ENCODE peak calls at places on chromosomes 6 and 20, in six cellular contexts. H is NCI-H345, L is ureter, B is Daoy, D is hippocampal formation, J is LHCN-M2. G is an unnamed sample.

GRCh38 chr6:128365520-128366160 is 154.8 kb downstream of the PTPRK start:
- DNase-seq in H (no peak), L (no peak), B (no peak), D (no peak), J (no peak), G (no peak)

GRCh38 chr6:137191670-137192069 is 18.2 kb upstream of the IL22RA2 start:
- DNase-seq in H (no peak), L (no peak), B (no peak), D (no peak), J (peak), G (no peak)

GRCh38 chr6:167569041-167569805 is 244.3 kb downstream of the TTLL2 start:
- DNase-seq in H (no peak), L (peak), B (no peak), D (no peak), J (no peak), G (no peak)

GRCh38 chr6:33061987-33062386 is 11.5 kb downstream of the HLA-DPA1 start:
- DNase-seq in H (no peak), L (no peak), B (peak), D (no peak), J (no peak), G (no peak)

GRCh38 chr6:82348130-82348529 is 15.5 kb upstream of the TPBG start:
- DNase-seq in H (no peak), L (no peak), B (peak), D (no peak), J (peak), G (no peak)

GRCh38 chr6:133502451-133503259 is 261.5 kb downstream of the EYA4 start:
- DNase-seq in H (no peak), L (no peak), B (peak), D (no peak), J (peak), G (peak)

GRCh38 chr6:167441653-167442644 is 117.1 kb downstream of the TTLL2 start:
- DNase-seq in H (peak), L (no peak), B (peak), D (no peak), J (no peak), G (no peak)

GRCh38 chr6:38141045-38141444 is 321.5 kb downstream of the ZFAND3 start:
- DNase-seq in H (no peak), L (no peak), B (no peak), D (no peak), J (no peak), G (no peak)

GRCh38 chr6:166025149-166025898 is 142.3 kb downstream of the TBXT start:
- DNase-seq in H (no peak), L (no peak), B (peak), D (no peak), J (peak), G (no peak)

GRCh38 chr6:16964553-16965499 is 137.0 kb upstream of the STMND1 start:
- DNase-seq in H (peak), L (peak), B (peak), D (peak), J (peak), G (peak)

GRCh38 chr6:118663993-118664985 is 12.9 kb upstream of the CEP85L start:
- DNase-seq in H (peak), L (no peak), B (peak), D (no peak), J (peak), G (no peak)

GRCh38 chr6:107237992-107238660 is 122.8 kb upstream of the BEND3 start:
- DNase-seq in H (no peak), L (no peak), B (peak), D (no peak), J (peak), G (no peak)

GRCh38 chr20:46752639-46753235 is 43.3 kb downstream of the SLC2A10 start:
- DNase-seq in H (peak), L (peak), B (peak), D (peak), J (peak), G (no peak)

GRCh38 chr20:53706511-53707031 is 112.9 kb upstream of the ZNF217 start:
- DNase-seq in H (no peak), L (no peak), B (peak), D (no peak), J (peak), G (no peak)

GRCh38 chr6:68468244-68468884 is 166.7 kb upstream of the ADGRB3 start:
- DNase-seq in H (no peak), L (no peak), B (no peak), D (no peak), J (no peak), G (no peak)

GRCh38 chr6:12356431-12356830 is 66.3 kb downstream of the EDN1 start:
- DNase-seq in H (no peak), L (no peak), B (no peak), D (no peak), J (no peak), G (no peak)

GRCh38 chr20:18504479-18505060 is 3.2 kb upstream of the SEC23B start:
- DNase-seq in H (no peak), L (peak), B (no peak), D (no peak), J (no peak), G (no peak)

GRCh38 chr6:41568585-41569384 is 22.6 kb downstream of the FOXP4 start:
- DNase-seq in H (peak), L (no peak), B (no peak), D (no peak), J (no peak), G (no peak)

GRCh38 chr6:135322427-135323201 is 141.5 kb downstream of the MYB start:
- DNase-seq in H (no peak), L (no peak), B (no peak), D (no peak), J (no peak), G (no peak)

GRCh38 chr6:36120979-36121706 is 9.2 kb upstream of the MAPK13 start:
- DNase-seq in H (no peak), L (peak), B (peak), D (no peak), J (no peak), G (peak)

GRCh38 chr20:48606841-48607543 is 220.8 kb downstream of the PREX1 start:
- DNase-seq in H (no peak), L (peak), B (no peak), D (no peak), J (no peak), G (no peak)

GRCh38 chr6:93305088-93305487 is 114.3 kb downstream of the EPHA7 start:
- DNase-seq in H (no peak), L (no peak), B (no peak), D (no peak), J (no peak), G (no peak)

GRCh38 chr6:165092881-165093595 is 216.4 kb downstream of the C6orf118 start:
- DNase-seq in H (no peak), L (no peak), B (no peak), D (no peak), J (peak), G (no peak)

GRCh38 chr6:159440907-159441703 is 251.9 kb downstream of the SOD2 start:
- DNase-seq in H (no peak), L (no peak), B (peak), D (no peak), J (no peak), G (no peak)

GRCh38 chr20:34705383-34706021 is 1.4 kb downstream of the TP53INP2 start:
- DNase-seq in H (peak), L (no peak), B (peak), D (no peak), J (peak), G (no peak)

GRCh38 chr20:58523916-58524315 is 8.7 kb upstream of the APCDD1L start:
- DNase-seq in H (no peak), L (no peak), B (no peak), D (no peak), J (peak), G (no peak)

GRCh38 chr6:166764473-166765233 is 137.6 kb upstream of the RPS6KA2 start:
- DNase-seq in H (no peak), L (no peak), B (no peak), D (no peak), J (no peak), G (peak)

GRCh38 chr6:158894192-158894591 is 75.0 kb upstream of the EZR start:
- DNase-seq in H (no peak), L (no peak), B (peak), D (no peak), J (peak), G (no peak)